ENCODE peak calls at places on chromosomes 4 and X, in five cellular contexts. One of them, this sample, is unnamed.

GRCh38 chr4:128416921-128417320 is 129.3 kb upstream of the PGRMC2 start:
- DNase-seq in tibial nerve: no peak
- DNase-seq in CD8-positive, alpha-beta T cell: no peak
- DNase-seq in psoas muscle: no peak
- DNase-seq in HFF-Myc: no peak
- DNase-seq in this sample: no peak

GRCh38 chrX:103488332-103488731 is 31.0 kb downstream of the RAB40A start:
- DNase-seq in tibial nerve: no peak
- DNase-seq in HFF-Myc: no peak
- DNase-seq in CD8-positive, alpha-beta T cell: no peak
- DNase-seq in psoas muscle: no peak
- DNase-seq in this sample: no peak

GRCh38 chr4:148542922-148543623 is 100.9 kb upstream of the NR3C2 start:
- DNase-seq in CD8-positive, alpha-beta T cell: no peak
- DNase-seq in HFF-Myc: no peak
- DNase-seq in tibial nerve: no peak
- DNase-seq in psoas muscle: no peak
- DNase-seq in this sample: no peak

GRCh38 chr4:88130003-88130402 is 28.4 kb downstream of the ABCG2 start:
- DNase-seq in HFF-Myc: no peak
- DNase-seq in tibial nerve: no peak
- DNase-seq in CD8-positive, alpha-beta T cell: no peak
- DNase-seq in psoas muscle: no peak
- DNase-seq in this sample: no peak

GRCh38 chr4:139555073-139555704 is 830 bp downstream of the SETD7 start:
- DNase-seq in HFF-Myc: peak
- DNase-seq in tibial nerve: peak
- DNase-seq in CD8-positive, alpha-beta T cell: peak
- DNase-seq in psoas muscle: peak
- DNase-seq in this sample: peak

GRCh38 chrX:39859991-39860861 is 237.5 kb downstream of the BCOR start:
- DNase-seq in tibial nerve: no peak
- DNase-seq in psoas muscle: no peak
- DNase-seq in CD8-positive, alpha-beta T cell: peak
- DNase-seq in HFF-Myc: peak
- DNase-seq in this sample: peak

GRCh38 chrX:47283015-47283771 is 50.4 kb downstream of the USP11 start:
- DNase-seq in HFF-Myc: peak
- DNase-seq in psoas muscle: no peak
- DNase-seq in tibial nerve: peak
- DNase-seq in CD8-positive, alpha-beta T cell: no peak
- DNase-seq in this sample: no peak

GRCh38 chrX:108036298-108036973 is 8.4 kb upstream of the VSIG1 start:
- DNase-seq in tibial nerve: no peak
- DNase-seq in psoas muscle: no peak
- DNase-seq in CD8-positive, alpha-beta T cell: no peak
- DNase-seq in HFF-Myc: peak
- DNase-seq in this sample: no peak

GRCh38 chr4:156598138-156598681 is 373.4 kb downstream of the PDGFC start:
- DNase-seq in psoas muscle: no peak
- DNase-seq in CD8-positive, alpha-beta T cell: no peak
- DNase-seq in HFF-Myc: no peak
- DNase-seq in tibial nerve: no peak
- DNase-seq in this sample: no peak

GRCh38 chr4:8316911-8317351 is 47.4 kb downstream of the HTRA3 start:
- DNase-seq in CD8-positive, alpha-beta T cell: no peak
- DNase-seq in psoas muscle: peak
- DNase-seq in HFF-Myc: no peak
- DNase-seq in tibial nerve: no peak
- DNase-seq in this sample: no peak

GRCh38 chr4:4866124-4866832 is 6.8 kb downstream of the MSX1 start:
- DNase-seq in psoas muscle: no peak
- DNase-seq in CD8-positive, alpha-beta T cell: no peak
- DNase-seq in tibial nerve: no peak
- DNase-seq in HFF-Myc: no peak
- DNase-seq in this sample: peak

GRCh38 chr4:128130621-128131020 is 69.5 kb downstream of the LARP1B start:
- DNase-seq in HFF-Myc: no peak
- DNase-seq in tibial nerve: no peak
- DNase-seq in CD8-positive, alpha-beta T cell: no peak
- DNase-seq in psoas muscle: no peak
- DNase-seq in this sample: no peak

GRCh38 chr4:153488719-153489384 is 22.7 kb downstream of the TMEM131L start:
- DNase-seq in HFF-Myc: no peak
- DNase-seq in CD8-positive, alpha-beta T cell: peak
- DNase-seq in tibial nerve: no peak
- DNase-seq in psoas muscle: peak
- DNase-seq in this sample: peak

GRCh38 chr4:36243355-36244256 is 708 bp downstream of the ARAP2 start:
- DNase-seq in HFF-Myc: no peak
- DNase-seq in tibial nerve: no peak
- DNase-seq in CD8-positive, alpha-beta T cell: peak
- DNase-seq in psoas muscle: peak
- DNase-seq in this sample: peak

GRCh38 chr4:123390846-123391456 is 5.6 kb upstream of the SPRY1 start:
- DNase-seq in HFF-Myc: no peak
- DNase-seq in psoas muscle: no peak
- DNase-seq in tibial nerve: no peak
- DNase-seq in CD8-positive, alpha-beta T cell: no peak
- DNase-seq in this sample: no peak

GRCh38 chr4:55303818-55304217 is 42.2 kb upstream of the SRD5A3 start:
- DNase-seq in HFF-Myc: no peak
- DNase-seq in CD8-positive, alpha-beta T cell: no peak
- DNase-seq in psoas muscle: no peak
- DNase-seq in tibial nerve: no peak
- DNase-seq in this sample: no peak

GRCh38 chr4:100805547-100805946 is 287.7 kb upstream of the EMCN start:
- DNase-seq in psoas muscle: no peak
- DNase-seq in CD8-positive, alpha-beta T cell: no peak
- DNase-seq in tibial nerve: no peak
- DNase-seq in HFF-Myc: no peak
- DNase-seq in this sample: no peak

GRCh38 chr4:174244441-174244840 is 39.0 kb downstream of the FBXO8 start:
- DNase-seq in CD8-positive, alpha-beta T cell: no peak
- DNase-seq in psoas muscle: no peak
- DNase-seq in HFF-Myc: no peak
- DNase-seq in tibial nerve: no peak
- DNase-seq in this sample: no peak

GRCh38 chr4:83454626-83455025 is 997 bp downstream of the HELQ start:
- DNase-seq in psoas muscle: no peak
- DNase-seq in tibial nerve: no peak
- DNase-seq in HFF-Myc: no peak
- DNase-seq in CD8-positive, alpha-beta T cell: no peak
- DNase-seq in this sample: no peak

GRCh38 chr4:62881901-62882300 is 1527.3 kb downstream of the TECRL start:
- DNase-seq in tibial nerve: no peak
- DNase-seq in CD8-positive, alpha-beta T cell: no peak
- DNase-seq in psoas muscle: no peak
- DNase-seq in HFF-Myc: no peak
- DNase-seq in this sample: no peak

GRCh38 chr4:80393246-80393969 is 57.9 kb downstream of the CFAP299 start:
- DNase-seq in psoas muscle: no peak
- DNase-seq in HFF-Myc: peak
- DNase-seq in tibial nerve: no peak
- DNase-seq in CD8-positive, alpha-beta T cell: no peak
- DNase-seq in this sample: no peak

GRCh38 chrX:144637731-144638130 is 609.6 kb upstream of the SPANXN1 start:
- DNase-seq in CD8-positive, alpha-beta T cell: no peak
- DNase-seq in psoas muscle: no peak
- DNase-seq in HFF-Myc: no peak
- DNase-seq in tibial nerve: no peak
- DNase-seq in this sample: no peak

GRCh38 chr4:19400820-19401219 is 850.9 kb upstream of the SLIT2 start:
- DNase-seq in psoas muscle: no peak
- DNase-seq in HFF-Myc: no peak
- DNase-seq in tibial nerve: no peak
- DNase-seq in CD8-positive, alpha-beta T cell: no peak
- DNase-seq in this sample: no peak

GRCh38 chrX:11351375-11352295 is 58.4 kb downstream of the AMELX start:
- DNase-seq in HFF-Myc: peak
- DNase-seq in CD8-positive, alpha-beta T cell: no peak
- DNase-seq in psoas muscle: peak
- DNase-seq in tibial nerve: peak
- DNase-seq in this sample: no peak

GRCh38 chrX:9379697-9380551 is 84.9 kb upstream of the TBL1X start:
- DNase-seq in CD8-positive, alpha-beta T cell: no peak
- DNase-seq in tibial nerve: no peak
- DNase-seq in psoas muscle: no peak
- DNase-seq in HFF-Myc: peak
- DNase-seq in this sample: no peak

GRCh38 chr4:53321151-53321987 is 44.5 kb downstream of the SCFD2 start:
- DNase-seq in tibial nerve: no peak
- DNase-seq in psoas muscle: no peak
- DNase-seq in CD8-positive, alpha-beta T cell: no peak
- DNase-seq in HFF-Myc: peak
- DNase-seq in this sample: no peak

GRCh38 chrX:153671589-153672530 is 1.8 kb downstream of the PNCK start:
- DNase-seq in CD8-positive, alpha-beta T cell: no peak
- DNase-seq in psoas muscle: no peak
- DNase-seq in tibial nerve: no peak
- DNase-seq in HFF-Myc: no peak
- DNase-seq in this sample: no peak

GRCh38 chr4:140374130-140374477 is 658 bp downstream of the SCOC start:
- DNase-seq in psoas muscle: no peak
- DNase-seq in tibial nerve: no peak
- DNase-seq in CD8-positive, alpha-beta T cell: no peak
- DNase-seq in HFF-Myc: no peak
- DNase-seq in this sample: no peak

GRCh38 chrX:118566359-118566758 is 70.7 kb downstream of the DOCK11 start:
- DNase-seq in CD8-positive, alpha-beta T cell: no peak
- DNase-seq in psoas muscle: no peak
- DNase-seq in tibial nerve: no peak
- DNase-seq in HFF-Myc: peak
- DNase-seq in this sample: no peak

GRCh38 chr4:3862640-3863420 is 96.6 kb downstream of the ADRA2C start:
- DNase-seq in tibial nerve: no peak
- DNase-seq in psoas muscle: no peak
- DNase-seq in HFF-Myc: no peak
- DNase-seq in CD8-positive, alpha-beta T cell: no peak
- DNase-seq in this sample: peak

GRCh38 chr4:125070869-125071268 is 243.9 kb upstream of the FAT4 start:
- DNase-seq in CD8-positive, alpha-beta T cell: no peak
- DNase-seq in HFF-Myc: no peak
- DNase-seq in psoas muscle: no peak
- DNase-seq in tibial nerve: no peak
- DNase-seq in this sample: peak

DNA sequence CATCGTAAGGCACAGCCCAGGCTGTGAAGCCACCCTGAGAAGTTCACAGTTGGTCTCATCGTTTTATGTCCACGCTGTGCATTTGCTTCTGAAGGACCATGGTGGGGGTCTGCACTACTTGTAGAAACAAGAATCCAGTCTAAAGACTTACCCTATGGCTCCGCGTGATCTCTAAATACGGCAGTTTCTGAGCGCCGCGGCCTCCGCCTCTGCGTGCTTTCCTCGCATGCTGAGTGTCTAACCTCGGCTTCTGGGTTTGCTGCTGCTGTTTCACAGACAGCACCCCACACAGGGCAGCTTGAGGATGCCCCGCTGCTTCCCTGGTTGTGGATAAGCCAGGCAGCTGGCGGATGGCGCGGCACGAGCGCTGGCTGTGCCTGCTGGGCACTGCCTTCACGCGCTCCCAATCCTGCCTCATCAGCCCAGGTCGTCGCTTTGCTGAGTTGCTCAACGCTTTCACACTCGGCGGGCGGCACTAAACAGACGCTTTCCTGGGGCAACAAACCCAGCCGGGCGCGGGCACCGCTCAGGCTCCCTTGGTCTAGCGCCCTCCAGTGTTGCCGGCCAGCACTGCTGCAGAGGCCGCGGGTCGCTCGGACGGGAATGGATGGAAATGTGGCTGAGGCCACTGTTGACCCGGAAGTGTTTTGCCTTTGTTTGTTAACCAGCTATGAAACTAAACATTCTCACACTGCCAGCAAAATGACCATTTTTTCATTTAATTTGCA is 39.2 kb downstream of the FGFRL1 start:
- DNase-seq in tibial nerve: no peak
- DNase-seq in HFF-Myc: no peak
- DNase-seq in CD8-positive, alpha-beta T cell: peak
- DNase-seq in psoas muscle: peak
- DNase-seq in this sample: no peak
- TF ChIP-seq CTCF in tibial nerve: peak
- TF ChIP-seq CTCF in HFF-Myc: peak
- TF ChIP-seq CTCF in CD8-positive, alpha-beta T cell: no peak
- TF ChIP-seq CTCF in psoas muscle: no peak
- TF ChIP-seq CTCF in this sample: no peak

GRCh38 chrX:38282044-38282443 is 45.3 kb downstream of the RPGR start:
- DNase-seq in tibial nerve: no peak
- DNase-seq in CD8-positive, alpha-beta T cell: no peak
- DNase-seq in psoas muscle: no peak
- DNase-seq in HFF-Myc: no peak
- DNase-seq in this sample: no peak
- TF ChIP-seq CTCF in tibial nerve: no peak
- TF ChIP-seq CTCF in CD8-positive, alpha-beta T cell: no peak
- TF ChIP-seq CTCF in psoas muscle: peak
- TF ChIP-seq CTCF in HFF-Myc: peak
- TF ChIP-seq CTCF in this sample: no peak

GRCh38 chr4:169270810-169271691 is at the start of gene SH3RF1:
- DNase-seq in psoas muscle: peak
- DNase-seq in CD8-positive, alpha-beta T cell: no peak
- DNase-seq in HFF-Myc: no peak
- DNase-seq in tibial nerve: peak
- DNase-seq in this sample: peak
- TF ChIP-seq CTCF in psoas muscle: peak
- TF ChIP-seq CTCF in CD8-positive, alpha-beta T cell: no peak
- TF ChIP-seq CTCF in HFF-Myc: peak
- TF ChIP-seq CTCF in tibial nerve: peak
- TF ChIP-seq CTCF in this sample: no peak

GRCh38 chr4:107034091-107034698 is 1.9 kb downstream of the DKK2 start:
- DNase-seq in HFF-Myc: no peak
- DNase-seq in tibial nerve: peak
- DNase-seq in psoas muscle: peak
- DNase-seq in CD8-positive, alpha-beta T cell: no peak
- DNase-seq in this sample: peak
- TF ChIP-seq CTCF in HFF-Myc: peak
- TF ChIP-seq CTCF in tibial nerve: no peak
- TF ChIP-seq CTCF in psoas muscle: peak
- TF ChIP-seq CTCF in CD8-positive, alpha-beta T cell: no peak
- TF ChIP-seq CTCF in this sample: no peak

GRCh38 chrX:70554081-70554480 is 109.4 kb downstream of the DLG3 start:
- DNase-seq in psoas muscle: no peak
- DNase-seq in tibial nerve: no peak
- DNase-seq in HFF-Myc: no peak
- DNase-seq in CD8-positive, alpha-beta T cell: no peak
- DNase-seq in this sample: no peak
- TF ChIP-seq CTCF in psoas muscle: no peak
- TF ChIP-seq CTCF in tibial nerve: no peak
- TF ChIP-seq CTCF in HFF-Myc: no peak
- TF ChIP-seq CTCF in CD8-positive, alpha-beta T cell: no peak
- TF ChIP-seq CTCF in this sample: no peak

This sample was measured in glutamatergic neuron.